ENCODE peak calls at places on chromosomes 16 and 17, in eight cellular contexts. H is hippocampal formation; P is IMR-90; B is NCI-H1930; X is stimulated activated CD4-positive, alpha-beta T cell treated with anti-CD3 and anti-CD28 coated beads, Interleukin-15, amount 100 ng/mL, for 1 hour; T is CD8-positive, alpha-beta T cell; K is GM04504; V is Ammon's horn. U is an unnamed sample.

GRCh38 chr17:61248399-61248798 is 151.2 kb upstream of the TBX2 start:
- DNase-seq in B (no peak), K (no peak), X (no peak), H (no peak), V (no peak), T (no peak), P (peak; percentile 55), U (no peak)

GRCh38 chr16:76985362-76985761 is 205.6 kb upstream of the MON1B start:
- DNase-seq in X (no peak), T (no peak), K (no peak), B (no peak), V (no peak), P (no peak), H (no peak), U (no peak)

GRCh38 chr16:35431829-35432663 is 1972.6 kb downstream of the TP53TG3F start:
- DNase-seq in H (peak; percentile 11), T (no peak), K (no peak), B (peak; percentile 12), V (peak; percentile 9), P (no peak), X (no peak), U (no peak)

GRCh38 chr17:75587718-75588545 is at the start of gene MYO15B:
- DNase-seq in V (peak; percentile 40), B (peak; percentile 50), T (peak; percentile 84), K (no peak), H (peak; percentile 65), P (no peak), X (peak; percentile 20), U (no peak)

GRCh38 chr17:57312242-57312641 is 55.9 kb downstream of the MSI2 start:
- DNase-seq in B (no peak), H (no peak), P (no peak), T (no peak), X (no peak), K (no peak), V (no peak), U (no peak)

GRCh38 chr17:82935944-82936767 is 96.3 kb upstream of the ZNF750 start:
- DNase-seq in V (no peak), B (no peak), H (no peak), P (no peak), K (no peak), T (no peak), X (no peak), U (no peak)

GRCh38 chr17:72388765-72389473 is 268.1 kb downstream of the SOX9 start:
- DNase-seq in B (no peak), P (no peak), V (no peak), H (no peak), T (no peak), X (no peak), K (no peak), U (no peak)

GRCh38 chr16:75494696-75495601 is at the start of gene CHST6:
- DNase-seq in V (peak; percentile 84), T (no peak), H (peak; percentile 72), X (no peak), B (peak; percentile 7), K (no peak), P (no peak), U (no peak)

GRCh38 chr17:12024332-12024731 is 3.7 kb downstream of the MAP2K4 start:
- DNase-seq in P (peak; percentile 73), B (no peak), T (no peak), H (no peak), X (no peak), V (no peak), K (no peak), U (no peak)

GRCh38 chr17:28724500-28725165 is 1.4 kb downstream of the TLCD1 start:
- DNase-seq in T (no peak), V (no peak), X (no peak), H (no peak), P (no peak), B (no peak), K (no peak), U (no peak)

GRCh38 chr17:79918581-79919163 is 79.4 kb upstream of the CBX4 start:
- DNase-seq in P (no peak), V (no peak), K (no peak), X (no peak), H (no peak), T (no peak), B (no peak), U (no peak)

GRCh38 chr17:82443465-82444283 is 6.9 kb downstream of the CYBC1 start:
- DNase-seq in B (no peak), V (no peak), X (no peak), K (no peak), H (no peak), P (no peak), T (no peak), U (no peak)

GRCh38 chr17:46085522-46085921 is 86.5 kb downstream of the STH start:
- DNase-seq in P (no peak), H (no peak), V (no peak), T (no peak), X (no peak), B (no peak), K (no peak), U (no peak)

GRCh38 chr16:23974223-23974622 is 138.4 kb downstream of the PRKCB start:
- DNase-seq in B (no peak), H (no peak), X (no peak), K (no peak), T (no peak), P (no peak), V (no peak), U (no peak)

GRCh38 chr17:49963277-49963625 is 5.7 kb upstream of the DLX4 start:
- DNase-seq in K (no peak), B (no peak), T (no peak), X (no peak), H (no peak), P (no peak), V (no peak), U (no peak)

GRCh38 chr17:78219396-78220150 is 5.5 kb downstream of the BIRC5 start:
- DNase-seq in P (no peak), T (no peak), V (no peak), X (no peak), K (no peak), B (no peak), H (no peak), U (peak; percentile 69)

GRCh38 chr17:17812211-17813054 is 24.4 kb downstream of the SREBF1 start:
- DNase-seq in V (peak; percentile 63), T (peak; percentile 87), P (peak; percentile 41), X (peak; percentile 42), K (no peak), B (no peak), H (peak; percentile 71), U (no peak)

GRCh38 chr16:12661656-12662172 is 142.0 kb downstream of the CPPED1 start:
- DNase-seq in T (no peak), P (peak; percentile 13), B (no peak), X (no peak), V (no peak), H (no peak), K (no peak), U (no peak)

GRCh38 chr16:5854027-5854426 is 756.4 kb upstream of the EEF2KMT start:
- DNase-seq in B (no peak), T (no peak), V (no peak), X (no peak), K (no peak), H (no peak), P (no peak), U (no peak)

GRCh38 chr17:59607817-59608403 is 11.8 kb upstream of the CLTC start:
- DNase-seq in K (no peak), T (no peak), H (no peak), X (no peak), P (no peak), B (no peak), V (no peak), U (no peak)

U was measured in NCI-H2107.